ENCODE peak calls at places on chromosome 7, in four cellular contexts. W, T, O and R are unnamed samples.

GRCh38 chr7:81715984-81716588 is 53.8 kb downstream of the HGF start:
- DNase-seq in W (peak), T (peak), O (no peak), R (no peak)

GRCh38 chr7:78071821-78072590 is 273.4 kb downstream of the PHTF2 start:
- DNase-seq in W (no peak), T (no peak), O (no peak), R (no peak)

GRCh38 chr7:132404261-132404660 is 172.0 kb downstream of the PLXNA4 start:
- DNase-seq in W (no peak), T (no peak), O (no peak), R (no peak)

GRCh38 chr7:102836206-102836938 is 76.4 kb upstream of the LRRC17 start:
- DNase-seq in W (no peak), T (peak), O (no peak), R (no peak)

GRCh38 chr7:130290745-130291144 is 2.2 kb upstream of the CPA4 start:
- DNase-seq in W (no peak), T (peak), O (no peak), R (no peak)

GRCh38 chr7:128387663-128388485 is 21.9 kb downstream of the IMPDH1 start:
- DNase-seq in W (peak), T (peak), O (peak), R (peak)

GRCh38 chr7:142854505-142855400 is at the start of gene EPHB6:
- DNase-seq in W (no peak), T (peak), O (peak), R (peak)

GRCh38 chr7:411677-412312 is 107.9 kb downstream of the PDGFA start:
- DNase-seq in W (no peak), T (no peak), O (no peak), R (no peak)

GRCh38 chr7:115293628-115294236 is 371.8 kb downstream of the MDFIC start:
- DNase-seq in W (no peak), T (peak), O (no peak), R (no peak)

GRCh38 chr7:115128163-115128562 is 206.3 kb downstream of the MDFIC start:
- DNase-seq in W (no peak), T (no peak), O (no peak), R (no peak)

GRCh38 chr7:1571261-1571650 is 1.4 kb upstream of the PSMG3 start:
- DNase-seq in W (peak), T (peak), O (no peak), R (no peak)

GRCh38 chr7:100582041-100582579 is 3.8 kb downstream of the LRCH4 start:
- DNase-seq in W (no peak), T (no peak), O (no peak), R (no peak)

GRCh38 chr7:69903410-69903809 is 305.1 kb downstream of the AUTS2 start:
- DNase-seq in W (no peak), T (no peak), O (no peak), R (no peak)

GRCh38 chr7:53060066-53060465 is 24.6 kb downstream of the POM121L12 start:
- DNase-seq in W (no peak), T (no peak), O (no peak), R (no peak)

GRCh38 chr7:19203686-19204085 is 58.5 kb upstream of the FERD3L start:
- DNase-seq in W (no peak), T (peak), O (no peak), R (no peak)

GRCh38 chr7:94856643-94857042 is 50.8 kb upstream of the PPP1R9A start:
- DNase-seq in W (peak), T (peak), O (no peak), R (no peak)

GRCh38 chr7:55140221-55140980 is 121.6 kb downstream of the EGFR start:
- DNase-seq in W (no peak), T (peak), O (no peak), R (peak)

GRCh38 chr7:36969376-36969775 is 245.1 kb upstream of the AOAH start:
- DNase-seq in W (no peak), T (no peak), O (no peak), R (peak)

GRCh38 chr7:52498319-52498718 is 537.1 kb upstream of the POM121L12 start:
- DNase-seq in W (no peak), T (no peak), O (no peak), R (no peak)

GRCh38 chr7:40282858-40283257 is 148.1 kb downstream of the SUGCT start:
- DNase-seq in W (no peak), T (no peak), O (no peak), R (no peak)

GRCh38 chr7:98807306-98807880 is 62.4 kb downstream of the TMEM130 start:
- DNase-seq in W (no peak), T (no peak), O (no peak), R (no peak)

GRCh38 chr7:151308791-151309190 is 32.8 kb upstream of the NUB1 start:
- DNase-seq in W (no peak), T (no peak), O (no peak), R (no peak)

GRCh38 chr7:151687523-151688235 is 168.0 kb upstream of the RHEB start:
- DNase-seq in W (peak), T (peak), O (no peak), R (peak)

GRCh38 chr7:2141011-2141410 is 91.7 kb downstream of the MAD1L1 start:
- DNase-seq in W (no peak), T (no peak), O (no peak), R (no peak)

GRCh38 chr7:139047970-139048369 is 12.1 kb upstream of the ZC3HAV1L start:
- DNase-seq in W (no peak), T (no peak), O (no peak), R (no peak)

GRCh38 chr7:83684928-83685327 is 36.0 kb upstream of the SEMA3E start:
- DNase-seq in W (no peak), T (no peak), O (no peak), R (no peak)

GRCh38 chr7:50962962-50963374 is 180.3 kb upstream of the GRB10 start:
- DNase-seq in W (peak), T (peak), O (no peak), R (peak)

GRCh38 chr7:16493266-16493665 is 27.7 kb upstream of the SOSTDC1 start:
- DNase-seq in W (no peak), T (no peak), O (no peak), R (no peak)

GRCh38 chr7:136023134-136023869 is 46.1 kb upstream of the MTPN start:
- DNase-seq in W (no peak), T (no peak), O (no peak), R (no peak)

GRCh38 chr7:116593359-116594075 is 68.7 kb downstream of the CAV1 start:
- DNase-seq in W (no peak), T (no peak), O (no peak), R (no peak)

GRCh38 chr7:47576031-47576908 is 5.6 kb downstream of the TNS3 start:
- DNase-seq in W (peak), T (peak), O (no peak), R (peak)